ENCODE peak calls at places on chromosomes 2 and 18, in four cellular contexts. T, V, B and J are unnamed samples.

GRCh38 chr2:146123714-146124113 is 1603.8 kb upstream of the ZEB2 start:
- DNase-seq in T (no peak), V (no peak), B (no peak), J (no peak)

GRCh38 chr2:40043191-40043590 is 264.1 kb upstream of the THUMPD2 start:
- DNase-seq in T (no peak), V (no peak), B (no peak), J (no peak)

GRCh38 chr2:47000679-47001075 is 85.1 kb upstream of the MCFD2 start:
- DNase-seq in T (no peak), V (no peak), B (no peak), J (no peak)

GRCh38 chr18:543447-543846 is 36.7 kb upstream of the CETN1 start:
- DNase-seq in T (no peak), V (no peak), B (no peak), J (no peak)

GRCh38 chr2:143581989-143582719 is 452.9 kb downstream of the ARHGAP15 start:
- DNase-seq in T (no peak), V (no peak), B (no peak), J (no peak)

GRCh38 chr2:85744771-85745601 is 8.8 kb upstream of the ATOH8 start:
- DNase-seq in T (no peak), V (no peak), B (peak; percentile 81), J (no peak)

GRCh38 chr2:119178811-119179601 is 20.5 kb upstream of the C1QL2 start:
- DNase-seq in T (no peak), V (peak; percentile 50), B (no peak), J (no peak)

GRCh38 chr2:119108186-119108585 is 50.4 kb downstream of the C1QL2 start:
- DNase-seq in T (no peak), V (no peak), B (peak; percentile 11), J (no peak)

GRCh38 chr2:85828725-85829124 is 60.1 kb downstream of the ST3GAL5 start:
- DNase-seq in T (no peak), V (no peak), B (no peak), J (no peak)

GRCh38 chr2:21317131-21317530 is 193.4 kb downstream of the TDRD15 start:
- DNase-seq in T (peak; percentile 13), V (peak; percentile 61), B (peak; percentile 68), J (peak; percentile 49)

GRCh38 chr2:89775885-89776284 is 1084.4 kb downstream of the RPIA start:
- DNase-seq in T (no peak), V (no peak), B (no peak), J (no peak)

GRCh38 chr18:2980607-2980923 is 32.4 kb downstream of the LPIN2 start:
- DNase-seq in T (no peak), V (no peak), B (no peak), J (no peak)

GRCh38 chr2:55338268-55338667 is 69.2 kb upstream of the MTIF2 start:
- DNase-seq in T (no peak), V (no peak), B (no peak), J (no peak)

GRCh38 chr18:28284132-28284531 is 107.2 kb upstream of the CDH2 start:
- DNase-seq in T (no peak), V (no peak), B (no peak), J (no peak)

GRCh38 chr18:7062844-7063243 is 54.8 kb downstream of the LAMA1 start:
- DNase-seq in T (no peak), V (no peak), B (no peak), J (no peak)

GRCh38 chr18:60044290-60045006 is 144.7 kb downstream of the PMAIP1 start:
- DNase-seq in T (no peak), V (no peak), B (no peak), J (no peak)

GRCh38 chr18:31401156-31402025 is 24.8 kb downstream of the DSG4 start:
- DNase-seq in T (no peak), V (peak; percentile 6), B (no peak), J (no peak)

GRCh38 chr2:74514368-74515270 is at the start of gene TLX2:
- DNase-seq in T (no peak), V (no peak), B (no peak), J (no peak)

GRCh38 chr2:169573160-169573973 is at the start of gene FASTKD1:
- DNase-seq in T (peak; percentile 82), V (peak; percentile 85), B (peak; percentile 91), J (peak; percentile 87)

GRCh38 chr2:234474654-234475053 is 22.2 kb downstream of the ARL4C start:
- DNase-seq in T (no peak), V (no peak), B (no peak), J (no peak)

GRCh38 chr18:35407871-35408481 is 30.8 kb upstream of the ZNF396 start:
- DNase-seq in T (peak; percentile 63), V (peak; percentile 68), B (no peak), J (peak; percentile 68)

GRCh38 chr2:112187046-112187715 is 49.0 kb downstream of the FBLN7 start:
- DNase-seq in T (no peak), V (no peak), B (no peak), J (no peak)

GRCh38 chr2:95730813-95731212 is 139.0 kb downstream of the TRIM43 start:
- DNase-seq in T (no peak), V (no peak), B (no peak), J (no peak)

GRCh38 chr18:39523281-39523680 is 1957.7 kb upstream of the CELF4 start:
- DNase-seq in T (peak; percentile 40), V (peak; percentile 50), B (no peak), J (no peak)

GRCh38 chr2:181658444-181658843 is 1.5 kb upstream of the CERKL start:
- DNase-seq in T (no peak), V (no peak), B (no peak), J (no peak)

GRCh38 chr2:134361648-134362047 is 107.8 kb downstream of the MGAT5 start:
- DNase-seq in T (no peak), V (no peak), B (no peak), J (no peak)

GRCh38 chr2:211033765-211034164 is 477.4 kb downstream of the CPS1 start:
- DNase-seq in T (peak; percentile 12), V (peak; percentile 24), B (no peak), J (no peak)

GRCh38 chr2:60555066-60555793 is 1.8 kb upstream of the BCL11A start:
- DNase-seq in T (peak; percentile 36), V (peak; percentile 64), B (no peak), J (peak; percentile 69)
- TF ChIP-seq CTCF in T (peak; percentile 30), V (peak; percentile 23), B (no peak), J (peak; percentile 29)

GRCh38 chr18:52341617-52342381 is 1.8 kb downstream of the DCC start:
- DNase-seq in T (no peak), V (no peak), B (no peak), J (no peak)
- TF ChIP-seq CTCF in T (no peak), V (no peak), B (no peak), J (no peak)

GRCh38 chr2:48699377-48699951 is 56.1 kb downstream of the LHCGR start:
- DNase-seq in T (no peak), V (no peak), B (no peak), J (no peak)

GRCh38 chr2:48694143-48694542 is 61.4 kb downstream of the LHCGR start:
- DNase-seq in T (no peak), V (no peak), B (no peak), J (no peak)

GRCh38 chr2:48693645-48694044 is 61.9 kb downstream of the LHCGR start:
- DNase-seq in T (no peak), V (no peak), B (no peak), J (no peak)

GRCh38 chr2:48695991-48696390 is 59.5 kb downstream of the LHCGR start:
- DNase-seq in T (no peak), V (no peak), B (no peak), J (no peak)

DNA sequence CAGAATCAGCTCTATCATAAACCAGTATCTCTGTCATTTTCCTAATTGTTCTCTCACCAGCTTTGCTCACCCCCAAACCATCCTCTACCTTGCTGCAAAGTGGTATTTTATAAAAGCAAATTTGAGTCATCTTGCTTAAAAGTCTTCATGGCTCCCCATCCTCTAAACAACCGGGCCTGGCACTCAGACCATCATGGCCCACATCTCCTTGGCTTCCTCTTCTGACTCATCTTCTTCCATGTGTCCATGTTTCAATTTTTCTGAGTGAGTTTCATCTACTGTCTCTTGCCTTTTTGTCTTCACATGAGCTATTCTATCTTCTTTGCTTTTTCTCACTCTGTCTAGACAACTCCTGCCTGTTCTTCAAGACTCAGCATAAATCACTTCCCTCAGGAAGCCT is 58.6 kb downstream of the LHCGR start:
- DNase-seq in T (no peak), V (no peak), B (no peak), J (no peak)
- TF ChIP-seq CTCF in T (no peak), V (no peak), B (no peak), J (no peak)

DNA sequence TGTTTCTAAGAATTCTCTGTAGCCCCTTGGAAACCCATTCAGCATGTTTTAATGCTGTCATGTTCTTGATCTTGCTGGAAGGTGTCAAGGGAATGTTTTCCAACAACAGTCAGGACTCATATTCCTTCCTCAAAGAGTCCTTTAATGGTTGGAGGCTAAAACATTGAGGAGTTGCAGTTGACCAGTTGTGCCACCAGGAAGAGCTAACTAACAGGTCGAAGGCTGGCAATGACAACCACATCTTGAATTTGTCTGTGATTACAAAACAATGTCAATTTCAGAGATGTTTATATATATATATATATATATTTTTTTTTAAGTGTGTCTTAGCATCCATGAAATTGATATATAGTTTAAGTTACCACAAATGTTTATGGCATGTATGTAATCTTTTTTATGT is 151.5 kb downstream of the INO80D start:
- DNase-seq in T (peak; percentile 19), V (peak; percentile 24), B (no peak), J (no peak)
- TF ChIP-seq CTCF in T (peak; percentile 29), V (peak; percentile 15), B (no peak), J (no peak)

GRCh38 chr18:48295586-48296311 is 113.4 kb downstream of the ZBTB7C start:
- DNase-seq in T (no peak), V (no peak), B (peak; percentile 55), J (no peak)
- TF ChIP-seq CTCF in T (peak; percentile 46), V (no peak), B (no peak), J (no peak)

GRCh38 chr2:207813221-207813916 is 43.7 kb upstream of the FZD5 start:
- DNase-seq in T (no peak), V (no peak), B (no peak), J (no peak)
- TF ChIP-seq CTCF in T (peak; percentile 31), V (no peak), B (no peak), J (no peak)

GRCh38 chr18:42860011-42860410 is 255.5 kb downstream of the RIT2 start:
- DNase-seq in T (no peak), V (peak; percentile 3), B (no peak), J (no peak)
- TF ChIP-seq CTCF in T (no peak), V (no peak), B (no peak), J (no peak)

DNA sequence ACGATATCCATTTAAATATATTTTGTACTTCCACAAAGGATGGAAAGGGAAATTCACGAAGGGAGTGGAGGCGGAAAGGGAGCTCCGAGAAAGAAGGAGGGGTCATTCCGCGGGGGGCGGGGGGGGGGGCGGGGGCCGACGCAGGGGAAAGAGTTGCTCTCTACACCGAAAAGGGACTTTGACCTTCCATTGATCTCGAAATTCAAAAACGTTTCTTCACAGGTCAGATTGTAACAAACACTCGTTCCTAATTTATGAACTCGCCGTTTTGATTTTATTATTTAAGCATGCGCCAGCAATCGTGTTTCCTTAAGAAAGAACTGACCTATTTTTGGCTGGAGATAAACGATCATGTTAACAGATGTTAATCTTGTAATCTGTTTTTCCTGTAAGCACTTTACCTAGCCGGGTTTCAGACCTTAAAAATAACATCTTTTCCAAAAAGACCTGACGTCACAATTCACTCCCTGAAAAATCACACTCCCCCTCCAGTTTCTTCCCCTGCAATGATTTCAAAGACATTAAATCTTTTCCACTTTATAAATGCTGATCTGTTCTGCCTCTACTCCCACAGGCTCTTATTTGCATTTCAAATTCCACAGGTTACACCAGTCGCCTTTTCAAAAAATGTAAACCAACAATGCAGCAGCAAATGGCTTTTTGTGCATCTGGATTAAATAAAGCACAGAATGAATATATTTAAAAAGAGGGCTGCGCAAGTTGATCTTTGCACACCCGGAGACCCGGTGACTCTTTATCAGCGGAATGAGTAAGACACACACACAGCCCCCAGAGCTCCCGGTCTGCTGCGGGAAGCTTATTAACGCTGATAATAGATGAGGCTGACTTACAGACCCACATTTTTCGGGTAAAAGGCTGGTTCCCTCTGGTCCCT is 1.6 kb downstream of the ZNF516 start:
- DNase-seq in T (no peak), V (no peak), B (peak; percentile 67), J (peak; percentile 72)
- TF ChIP-seq CTCF in T (no peak), V (no peak), B (no peak), J (no peak)